ENCODE peak calls at places on chromosomes 13 and 19, in five cellular contexts. N is GM23338, E is choroid plexus epithelial cell, S is left lung, O is AG10803. W is an unnamed sample.

GRCh38 chr19:36060430-36060829 is 5.7 kb downstream of the WDR62 start:
- DNase-seq in N (peak), E (peak), S (no peak), O (peak), W (peak)

GRCh38 chr13:45545686-45546409 is 69.7 kb downstream of the ERICH6B start:
- DNase-seq in N (no peak), E (no peak), S (no peak), O (no peak), W (no peak)

GRCh38 chr19:6868341-6868740 is 19.0 kb upstream of the ADGRE1 start:
- DNase-seq in N (no peak), E (no peak), S (no peak), O (no peak), W (no peak)

GRCh38 chr19:57850553-57851017 is 926 bp downstream of the ZNF587 start:
- DNase-seq in N (peak), E (peak), S (no peak), O (peak), W (peak)

GRCh38 chr13:94416454-94417080 is 62.9 kb downstream of the DCT start:
- DNase-seq in N (peak), E (peak), S (no peak), O (no peak), W (peak)

GRCh38 chr13:30618186-30618937 is 642 bp downstream of the USPL1 start:
- DNase-seq in N (no peak), E (peak), S (peak), O (no peak), W (no peak)

GRCh38 chr19:4455742-4456565 is 1.6 kb downstream of the UBXN6 start:
- DNase-seq in N (no peak), E (peak), S (no peak), O (peak), W (peak)

GRCh38 chr19:54164369-54165068 is 5.0 kb upstream of the LENG1 start:
- DNase-seq in N (peak), E (peak), S (peak), O (no peak), W (peak)

GRCh38 chr13:112781881-112782361 is 92.1 kb downstream of the ATP11A start:
- DNase-seq in N (no peak), E (no peak), S (peak), O (peak), W (no peak)

GRCh38 chr19:46788101-46788967 is at the start of gene SLC1A5:
- DNase-seq in N (peak), E (peak), S (peak), O (peak), W (peak)

GRCh38 chr13:92966900-92967299 is 259.7 kb upstream of the GPC6 start:
- DNase-seq in N (no peak), E (no peak), S (no peak), O (no peak), W (no peak)

GRCh38 chr13:30920162-30920561 is 12.3 kb upstream of the TEX26 start:
- DNase-seq in N (no peak), E (no peak), S (no peak), O (no peak), W (no peak)

GRCh38 chr13:102701331-102701730 is 6.5 kb upstream of the METTL21C start:
- DNase-seq in N (no peak), E (no peak), S (no peak), O (no peak), W (no peak)

GRCh38 chr13:111314852-111315251 is 5.6 kb upstream of the TEX29 start:
- DNase-seq in N (no peak), E (no peak), S (no peak), O (peak), W (peak)

GRCh38 chr13:80955487-80955886 is 614.6 kb upstream of the SPRY2 start:
- DNase-seq in N (no peak), E (peak), S (no peak), O (no peak), W (no peak)

GRCh38 chr13:40665061-40665753 is 1.2 kb downstream of the FOXO1 start:
- DNase-seq in N (peak), E (no peak), S (peak), O (no peak), W (peak)

GRCh38 chr13:40480915-40481525 is 185.4 kb downstream of the FOXO1 start:
- DNase-seq in N (no peak), E (no peak), S (no peak), O (no peak), W (no peak)

GRCh38 chr13:36674337-36675212 is 755 bp downstream of the SERTM1 start:
- DNase-seq in N (peak), E (no peak), S (peak), O (no peak), W (no peak)

GRCh38 chr19:6060600-6061391 is 49.5 kb downstream of the RFX2 start:
- DNase-seq in N (no peak), E (no peak), S (peak), O (peak), W (peak)

GRCh38 chr19:3176715-3177501 is 1.7 kb upstream of the S1PR4 start:
- DNase-seq in N (no peak), E (peak), S (peak), O (peak), W (peak)

GRCh38 chr19:11279505-11280236 is 16.3 kb upstream of the TSPAN16 start:
- DNase-seq in N (no peak), E (no peak), S (no peak), O (peak), W (no peak)

GRCh38 chr19:49231804-49232203 is 74.2 kb downstream of the TRPM4 start:
- DNase-seq in N (no peak), E (no peak), S (no peak), O (no peak), W (no peak)

GRCh38 chr13:39418424-39418823 is 184.6 kb downstream of the LHFPL6 start:
- DNase-seq in N (no peak), E (no peak), S (no peak), O (no peak), W (no peak)

GRCh38 chr13:45936621-45937020 is 85.1 kb upstream of the SIAH3 start:
- DNase-seq in N (no peak), E (no peak), S (no peak), O (no peak), W (no peak)

GRCh38 chr13:46124531-46124966 is 19.7 kb upstream of the CPB2 start:
- DNase-seq in N (no peak), E (no peak), S (peak), O (no peak), W (no peak)

GRCh38 chr13:20658451-20658850 is 45.0 kb upstream of the IL17D start:
- DNase-seq in N (no peak), E (peak), S (no peak), O (no peak), W (no peak)

GRCh38 chr19:42323473-42323851 is 2.0 kb upstream of the MEGF8 start:
- DNase-seq in N (peak), E (no peak), S (no peak), O (no peak), W (no peak)

GRCh38 chr19:44141191-44142013 is at the start of gene ZNF234:
- DNase-seq in N (peak), E (peak), S (peak), O (peak), W (peak)

GRCh38 chr13:107964356-107964755 is 251.0 kb downstream of the LIG4 start:
- DNase-seq in N (no peak), E (peak), S (no peak), O (no peak), W (no peak)

GRCh38 chr19:42113641-42114348 is 18.5 kb downstream of the POU2F2 start:
- DNase-seq in N (peak), E (peak), S (no peak), O (peak), W (peak)

GRCh38 chr19:29873024-29873800 is 61.4 kb downstream of the CCNE1 start:
- DNase-seq in N (peak), E (peak), S (peak), O (peak), W (peak)

GRCh38 chr13:30352121-30352520 is 44.8 kb upstream of the KATNAL1 start:
- DNase-seq in N (no peak), E (no peak), S (no peak), O (no peak), W (no peak)

GRCh38 chr19:10748195-10748923 is 30.5 kb downstream of the DNM2 start:
- DNase-seq in N (no peak), E (no peak), S (no peak), O (no peak), W (no peak)

GRCh38 chr13:33711441-33711840 is 106.5 kb upstream of the RFC3 start:
- DNase-seq in N (no peak), E (no peak), S (no peak), O (no peak), W (peak)

GRCh38 chr13:33707449-33707848 is 110.5 kb upstream of the RFC3 start:
- DNase-seq in N (no peak), E (no peak), S (no peak), O (no peak), W (no peak)

GRCh38 chr13:33710924-33711323 is 107.0 kb upstream of the RFC3 start:
- DNase-seq in N (no peak), E (no peak), S (no peak), O (no peak), W (no peak)
- TF ChIP-seq CTCF in N (no peak), E (no peak), S (no peak), O (no peak), W (no peak)

DNA sequence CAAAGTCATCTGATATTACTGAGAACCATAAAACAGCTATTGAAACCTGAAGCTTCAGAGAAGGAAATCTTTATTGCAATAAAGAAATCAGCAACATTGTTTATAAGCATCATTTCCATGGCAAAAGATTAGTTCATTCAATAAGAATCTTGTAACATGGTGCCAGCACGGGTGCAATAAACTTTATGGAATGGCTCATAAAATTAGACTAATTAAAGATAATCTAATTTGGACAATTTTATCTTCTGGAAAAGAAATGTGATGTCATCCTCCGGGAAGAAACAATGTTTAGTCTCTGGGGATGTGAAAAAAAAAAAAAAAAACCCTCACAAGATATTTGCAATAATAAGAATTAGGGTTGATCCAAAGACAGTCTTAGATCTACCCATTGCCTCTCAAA is 296.8 kb upstream of the EDNRB start:
- DNase-seq in N (no peak), E (no peak), S (no peak), O (no peak), W (no peak)
- H3K4me3 ChIP-seq in N (no peak), E (no peak), S (no peak), O (no peak), W (no peak)

GRCh38 chr13:49439609-49440008 is 4.3 kb downstream of the CAB39L start:
- DNase-seq in N (no peak), E (no peak), S (no peak), O (no peak), W (no peak)

GRCh38 chr13:49441312-49441711 is 2.6 kb downstream of the CAB39L start:
- DNase-seq in N (no peak), E (no peak), S (no peak), O (no peak), W (no peak)

GRCh38 chr13:49437705-49438104 is 6.2 kb downstream of the CAB39L start:
- DNase-seq in N (no peak), E (no peak), S (no peak), O (no peak), W (no peak)

GRCh38 chr13:49435992-49436391 is 7.9 kb downstream of the CAB39L start:
- DNase-seq in N (no peak), E (peak), S (no peak), O (peak), W (peak)

DNA sequence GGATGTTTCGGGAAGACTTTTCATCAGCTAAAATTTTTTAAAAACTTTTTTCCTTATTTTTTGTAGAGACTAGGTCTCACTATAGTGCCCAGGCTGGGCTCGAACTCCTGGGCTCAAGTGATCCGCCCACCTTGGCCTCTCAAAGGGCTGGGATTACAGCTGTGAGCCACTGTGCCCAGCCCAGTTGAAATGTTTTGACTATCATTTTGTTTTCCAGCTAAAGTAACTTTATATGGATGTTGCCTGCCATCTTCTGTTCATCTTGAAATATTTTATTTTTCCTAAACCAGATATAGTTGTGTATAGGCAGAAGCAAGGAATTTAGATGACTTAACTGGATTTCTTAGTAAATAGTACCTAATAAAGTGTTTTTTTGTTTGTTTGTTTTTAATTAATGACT is 7.0 kb downstream of the CAB39L start:
- DNase-seq in N (no peak), E (peak), S (no peak), O (peak), W (peak)
- TF ChIP-seq CTCF in N (no peak), E (peak), S (peak), O (peak), W (no peak)

DNA sequence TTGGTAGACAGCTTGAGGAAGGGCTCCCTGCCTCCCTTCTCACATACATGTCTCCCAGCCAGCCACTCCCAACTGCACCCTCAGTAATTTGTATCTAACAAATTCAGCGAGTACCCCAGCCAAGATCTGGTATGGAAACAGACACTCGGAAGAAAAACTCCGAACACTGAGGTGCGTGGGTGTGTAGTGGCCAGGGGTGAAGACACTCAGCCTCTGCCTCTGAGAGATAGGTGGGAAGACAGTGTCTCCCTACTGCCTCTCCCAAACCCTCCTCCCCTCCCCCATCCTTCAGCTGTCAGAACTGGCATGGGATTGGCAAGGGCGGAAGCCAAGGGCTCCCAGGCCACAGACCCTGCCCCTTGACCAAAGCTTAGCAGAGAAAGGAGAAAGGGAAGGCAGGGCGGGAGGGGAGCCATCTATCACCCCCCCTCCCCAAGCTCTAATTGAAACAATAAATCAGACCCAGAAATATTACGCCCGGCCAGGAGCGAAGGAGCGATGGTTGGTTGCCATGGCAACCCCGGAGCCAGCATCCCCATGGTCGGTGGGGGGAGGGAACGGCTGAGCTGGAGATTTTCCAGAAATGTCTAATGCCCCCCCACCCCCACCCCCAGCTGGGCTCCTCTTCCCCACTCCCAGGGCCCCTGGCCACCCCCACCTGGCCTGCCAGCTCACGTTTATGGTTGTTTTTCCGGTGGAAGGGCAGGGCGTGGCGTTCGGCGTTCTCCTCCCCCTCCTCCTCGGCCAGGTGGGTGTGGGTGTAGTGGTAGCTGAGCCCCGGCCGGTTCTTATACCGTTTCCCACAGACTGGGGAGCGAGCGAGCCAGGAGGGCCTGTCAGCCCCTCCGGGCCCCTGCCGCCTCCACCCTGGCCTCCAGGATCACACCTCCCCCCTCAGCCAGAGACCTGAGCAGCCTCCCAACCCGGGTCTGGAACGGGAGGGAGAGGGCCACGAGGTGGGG is 7.0 kb downstream of the DPF1 start:
- DNase-seq in N (peak), E (no peak), S (no peak), O (no peak), W (no peak)
- H3K4me3 ChIP-seq in N (no peak), E (no peak), S (no peak), O (no peak), W (no peak)